ENCODE peak calls at places on chromosomes 12 and 14, in eight cellular contexts. M is heart left ventricle, Y is B cell, B is PC-3, S is choroid plexus epithelial cell, C is uterus, O is HCT116, H is lower leg skin. I is an unnamed sample.

GRCh38 chr14:78135450-78135891 is 34.7 kb upstream of the NRXN3 start:
- DNase-seq in O (no peak), B (peak; percentile 24), S (no peak), Y (no peak), C (no peak), M (no peak), H (no peak), I (no peak)

GRCh38 chr12:26062566-26062965 is 62.3 kb downstream of the BHLHE41 start:
- DNase-seq in C (no peak), M (no peak), B (peak; percentile 82), H (no peak), O (no peak), S (peak; percentile 89), Y (no peak), I (peak; percentile 47)

GRCh38 chr12:16669756-16670155 is 63.8 kb upstream of the LMO3 start:
- DNase-seq in Y (no peak), M (no peak), S (no peak), O (no peak), B (no peak), H (no peak), C (no peak), I (no peak)

GRCh38 chr12:25723921-25724491 is 170.9 kb upstream of the LMNTD1 start:
- DNase-seq in S (no peak), H (peak; percentile 43), B (peak; percentile 20), M (no peak), Y (no peak), O (no peak), C (no peak), I (no peak)

GRCh38 chr14:24283796-24284460 is 12.5 kb upstream of the RABGGTA start:
- DNase-seq in S (no peak), M (no peak), B (no peak), O (no peak), H (no peak), Y (no peak), C (no peak), I (no peak)

GRCh38 chr12:15892645-15893259 is 10.6 kb downstream of the STRAP start:
- DNase-seq in H (no peak), S (no peak), C (no peak), M (no peak), O (no peak), Y (no peak), B (no peak), I (no peak)

GRCh38 chr14:69079188-69079742 is 73.7 kb downstream of the DCAF5 start:
- DNase-seq in O (no peak), H (no peak), C (no peak), Y (no peak), M (no peak), S (peak; percentile 86), B (peak; percentile 95), I (peak; percentile 84)

GRCh38 chr12:66103011-66103913 is 27.3 kb downstream of the LLPH start:
- DNase-seq in C (no peak), H (no peak), B (peak; percentile 13), S (no peak), Y (no peak), O (peak; percentile 24), M (no peak), I (peak; percentile 43)

GRCh38 chr12:117380083-117380482 is 18.7 kb upstream of the NOS1 start:
- DNase-seq in S (no peak), B (peak; percentile 10), O (no peak), M (no peak), H (no peak), Y (no peak), C (no peak), I (no peak)

GRCh38 chr12:9095322-9095721 is 20.4 kb downstream of the A2M start:
- DNase-seq in H (no peak), M (no peak), S (no peak), O (no peak), Y (no peak), B (no peak), C (no peak), I (no peak)

GRCh38 chr12:121576851-121577391 is 3.9 kb downstream of the KDM2B start:
- DNase-seq in S (peak; percentile 55), B (peak; percentile 89), M (no peak), Y (no peak), O (no peak), H (no peak), C (peak; percentile 39), I (peak; percentile 91)

GRCh38 chr12:115599251-115599811 is 678.2 kb downstream of the MED13L start:
- DNase-seq in O (no peak), Y (no peak), C (no peak), S (peak; percentile 10), M (peak; percentile 67), B (no peak), H (no peak), I (no peak)

GRCh38 chr12:113933201-113933786 is 32.8 kb downstream of the RBM19 start:
- DNase-seq in H (no peak), Y (no peak), S (peak; percentile 96), B (no peak), O (no peak), M (no peak), C (peak; percentile 61), I (no peak)

GRCh38 chr12:47302111-47302597 is 222.4 kb upstream of the AMIGO2 start:
- DNase-seq in Y (no peak), B (no peak), H (no peak), C (peak; percentile 38), O (no peak), S (no peak), M (no peak), I (no peak)

GRCh38 chr12:124542021-124542941 is 25.1 kb downstream of the NCOR2 start:
- DNase-seq in O (no peak), Y (no peak), B (peak; percentile 34), S (no peak), H (no peak), C (no peak), M (no peak), I (no peak)

GRCh38 chr12:3988519-3989217 is 115.5 kb upstream of the PARP11 start:
- DNase-seq in B (no peak), S (no peak), Y (peak; percentile 42), O (no peak), M (no peak), C (no peak), H (no peak), I (no peak)

GRCh38 chr14:50320279-50320678 is 8.2 kb downstream of the DMAC2L start:
- DNase-seq in O (no peak), H (peak; percentile 39), M (no peak), Y (no peak), C (no peak), S (peak; percentile 85), B (no peak), I (peak; percentile 30)

GRCh38 chr12:62438098-62438692 is 28.4 kb upstream of the MON2 start:
- DNase-seq in C (peak; percentile 51), O (peak; percentile 44), M (no peak), Y (peak; percentile 58), H (peak; percentile 44), B (peak; percentile 75), S (peak; percentile 78), I (peak; percentile 31)

GRCh38 chr12:62434504-62435336 is 31.9 kb upstream of the MON2 start:
- DNase-seq in C (no peak), S (no peak), O (no peak), H (no peak), Y (no peak), B (peak; percentile 58), M (no peak), I (no peak)

GRCh38 chr12:62436164-62436503 is 30.5 kb upstream of the MON2 start:
- DNase-seq in B (no peak), C (no peak), S (no peak), O (no peak), H (no peak), M (no peak), Y (no peak), I (no peak)

GRCh38 chr12:62435337-62436163 is 31.1 kb upstream of the MON2 start:
- DNase-seq in M (peak; percentile 49), B (peak; percentile 77), Y (peak; percentile 51), S (peak; percentile 80), H (peak; percentile 28), O (no peak), C (peak; percentile 25), I (peak; percentile 62)
- TF ChIP-seq CTCF in M (peak; percentile 40), B (peak; percentile 67), Y (peak; percentile 51), S (peak; percentile 81), H (no peak), O (no peak), C (peak; percentile 21), I (peak; percentile 70)

GRCh38 chr12:106986625-106987389 is at the start of gene MTERF2:
- DNase-seq in H (peak; percentile 92), B (peak; percentile 96), Y (peak; percentile 81), S (peak; percentile 96), O (peak; percentile 83), M (peak; percentile 96), C (peak; percentile 92), I (peak; percentile 90)
- TF ChIP-seq CTCF in H (no peak), B (no peak), Y (no peak), S (peak; percentile 13), O (no peak), M (no peak), C (no peak), I (peak; percentile 14)

DNA sequence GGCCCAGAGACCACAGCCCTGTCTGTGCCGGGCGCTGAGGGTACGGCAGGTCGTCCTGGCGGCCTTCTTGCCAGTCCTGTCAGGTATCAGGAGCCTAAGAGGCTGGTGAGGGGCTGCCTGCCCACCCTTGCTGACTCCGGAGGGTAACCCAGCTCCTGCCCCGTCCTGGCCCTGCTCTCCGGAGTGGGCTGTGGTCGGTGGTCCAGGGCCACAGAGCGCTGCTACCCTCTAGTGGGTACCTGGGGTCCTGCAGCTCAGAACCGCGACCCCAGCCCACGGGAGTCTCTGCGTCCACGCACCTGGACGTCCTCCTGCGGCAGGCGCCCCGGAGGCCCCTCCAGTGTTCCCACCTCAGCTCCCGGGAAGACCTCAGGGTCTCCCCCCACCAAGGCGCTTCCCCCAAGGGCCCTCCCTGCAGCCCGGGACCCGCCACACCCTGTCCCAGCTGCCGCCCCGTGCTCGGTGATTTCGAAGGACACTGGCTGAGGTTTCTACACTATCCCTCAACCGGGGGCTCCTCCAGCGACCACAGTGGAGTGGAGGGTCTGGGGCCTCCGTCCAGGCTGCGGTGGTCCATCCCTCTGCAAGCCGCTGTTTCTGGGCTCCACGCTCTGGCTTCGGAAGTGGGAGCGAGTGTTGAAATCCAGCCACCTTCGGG is 75.9 kb upstream of the FBRSL1 start:
- DNase-seq in Y (no peak), O (no peak), S (no peak), H (no peak), C (no peak), B (peak; percentile 50), M (no peak), I (no peak)
- TF ChIP-seq CTCF in Y (no peak), O (peak; percentile 73), S (peak; percentile 69), H (no peak), C (no peak), B (peak; percentile 88), M (peak; percentile 19), I (peak; percentile 73)

GRCh38 chr12:108318472-108319275 is 20.4 kb downstream of the CMKLR1 start:
- DNase-seq in S (no peak), C (no peak), B (no peak), M (no peak), Y (no peak), H (no peak), O (no peak), I (no peak)

GRCh38 chr12:108322998-108323397 is 16.1 kb downstream of the CMKLR1 start:
- DNase-seq in C (no peak), B (no peak), H (no peak), Y (no peak), O (no peak), S (no peak), M (no peak), I (no peak)

GRCh38 chr12:108319277-108320234 is 19.6 kb downstream of the CMKLR1 start:
- DNase-seq in M (no peak), O (no peak), S (no peak), B (no peak), C (no peak), Y (no peak), H (no peak), I (no peak)

GRCh38 chr12:108321688-108322087 is 17.4 kb downstream of the CMKLR1 start:
- DNase-seq in C (no peak), M (no peak), S (no peak), Y (no peak), H (no peak), O (no peak), B (no peak), I (no peak)

GRCh38 chr12:108320503-108321293 is 18.4 kb downstream of the CMKLR1 start:
- DNase-seq in O (no peak), S (no peak), C (no peak), B (no peak), H (no peak), M (no peak), Y (no peak), I (no peak)
- TF ChIP-seq CTCF in O (no peak), S (peak; percentile 19), C (no peak), B (no peak), H (no peak), M (no peak), Y (no peak), I (no peak)